ENCODE peak calls at places on chromosomes 2 and 18, in five cellular contexts. V is iris pigment epithelial cell; Y is Kasumi-1; P is naive thymus-derived CD8-positive, alpha-beta T cell; M is NCI-H1417 treated with DMSO at 0.1 percent for 48 hours. X is an unnamed sample.

GRCh38 chr18:62183578-62184195 is 3.2 kb downstream of the PIGN start:
- DNase-seq in V (peak), Y (peak), P (peak), M (peak), X (no peak)

GRCh38 chr2:19050354-19050753 is 308.1 kb downstream of the OSR1 start:
- DNase-seq in V (no peak), Y (no peak), P (no peak), M (no peak), X (no peak)

GRCh38 chr2:205680067-205680466 is 2.2 kb upstream of the NRP2 start:
- DNase-seq in V (peak), Y (peak), P (peak), M (no peak), X (peak)

GRCh38 chr2:126999342-126999741 is 100.7 kb downstream of the TEX51 start:
- DNase-seq in V (no peak), Y (no peak), P (no peak), M (no peak), X (no peak)

GRCh38 chr2:73827018-73827417 is 1.7 kb upstream of the STAMBP start:
- DNase-seq in V (peak), Y (peak), P (no peak), M (no peak), X (no peak)

GRCh38 chr2:47488870-47489584 is 86.1 kb downstream of the MSH2 start:
- DNase-seq in V (peak), Y (no peak), P (no peak), M (no peak), X (no peak)

GRCh38 chr2:5195636-5196035 is 496.5 kb upstream of the SOX11 start:
- DNase-seq in V (no peak), Y (no peak), P (no peak), M (no peak), X (no peak)

GRCh38 chr2:85785027-85785822 is 31.4 kb downstream of the ATOH8 start:
- DNase-seq in V (peak), Y (no peak), P (no peak), M (no peak), X (no peak)

GRCh38 chr2:236871500-236872001 is 214.1 kb upstream of the COPS8 start:
- DNase-seq in V (peak), Y (peak), P (no peak), M (no peak), X (no peak)

GRCh38 chr2:200122683-200123082 is 167.3 kb downstream of the MAIP1 start:
- DNase-seq in V (peak), Y (no peak), P (no peak), M (no peak), X (no peak)

GRCh38 chr2:107932986-107933385 is 53.3 kb upstream of the SLC5A7 start:
- DNase-seq in V (peak), Y (peak), P (no peak), M (no peak), X (no peak)

GRCh38 chr2:198135481-198135934 is 331.1 kb downstream of the PLCL1 start:
- DNase-seq in V (no peak), Y (no peak), P (no peak), M (no peak), X (no peak)

GRCh38 chr2:206164261-206164862 is 4.7 kb downstream of the EEF1B2 start:
- DNase-seq in V (peak), Y (peak), P (no peak), M (no peak), X (no peak)

GRCh38 chr2:200765995-200766660 is 45.6 kb upstream of the BZW1 start:
- DNase-seq in V (no peak), Y (no peak), P (no peak), M (no peak), X (no peak)

GRCh38 chr2:136114392-136114791 is 3.6 kb downstream of the CXCR4 start:
- DNase-seq in V (no peak), Y (peak), P (no peak), M (no peak), X (no peak)

GRCh38 chr2:25369439-25369838 is 27.7 kb upstream of the DNMT3A start:
- DNase-seq in V (no peak), Y (no peak), P (no peak), M (no peak), X (no peak)

GRCh38 chr2:119431976-119432881 is 575 bp downstream of the TMEM37 start:
- DNase-seq in V (peak), Y (no peak), P (no peak), M (no peak), X (no peak)

GRCh38 chr2:100708333-100708732 is 111.6 kb upstream of the NPAS2 start:
- DNase-seq in V (no peak), Y (no peak), P (no peak), M (no peak), X (no peak)

GRCh38 chr2:107036293-107036692 is 150.3 kb upstream of the ST6GAL2 start:
- DNase-seq in V (no peak), Y (no peak), P (no peak), M (no peak), X (no peak)

GRCh38 chr2:38245114-38245641 is 131.9 kb downstream of the ATL2 start:
- DNase-seq in V (no peak), Y (no peak), P (no peak), M (no peak), X (no peak)

GRCh38 chr18:25669741-25670140 is 317.8 kb upstream of the ZNF521 start:
- DNase-seq in V (peak), Y (no peak), P (no peak), M (no peak), X (no peak)

GRCh38 chr2:102975996-102976636 is 214.3 kb downstream of the TMEM182 start:
- DNase-seq in V (peak), Y (peak), P (no peak), M (no peak), X (no peak)